ENCODE peak calls at places on chromosomes 11 and 22, in five cellular contexts. V, B, P, D and N are unnamed samples. For H3K9me3, the result is how much of the 10 kb centered on the place peaks cover.

GRCh38 chr11:61369372-61370348 is 7.5 kb downstream of the TMEM138 start:
- DNase-seq in V (no peak), D (peak), B (no peak), P (no peak), N (no peak)

GRCh38 chr11:110900426-110900825 is 188.2 kb upstream of the ARHGAP20 start:
- DNase-seq in D (no peak), V (no peak), B (no peak), P (no peak), N (no peak)

GRCh38 chr11:101866619-101867491 is 48.0 kb upstream of the CEP126 start:
- DNase-seq in P (no peak), D (peak), V (no peak), B (peak), N (no peak)

GRCh38 chr11:120172054-120172881 is 34.4 kb upstream of the TRIM29 start:
- DNase-seq in D (peak), B (peak), V (peak), P (peak), N (peak)

GRCh38 chr11:8810331-8811301 is 100.4 kb upstream of the AKIP1 start:
- DNase-seq in B (no peak), D (peak), V (peak), P (peak), N (peak)

GRCh38 chr11:64864473-64865285 is 13.7 kb downstream of the EHD1 start:
- DNase-seq in V (no peak), P (no peak), D (peak), B (peak), N (no peak)

GRCh38 chr11:65135633-65136145 is 1.4 kb upstream of the SYVN1 start:
- DNase-seq in B (no peak), V (no peak), D (no peak), P (no peak), N (no peak)

GRCh38 chr11:61659413-61660196 is 20.6 kb upstream of the DAGLA start:
- DNase-seq in B (no peak), P (no peak), V (no peak), D (no peak), N (no peak)

GRCh38 chr11:44596541-44597276 is 31.2 kb downstream of the CD82 start:
- DNase-seq in P (no peak), D (no peak), B (no peak), V (no peak), N (no peak)

GRCh38 chr11:87325490-87325872 is 287.7 kb downstream of the TMEM135 start:
- DNase-seq in D (peak), P (no peak), V (no peak), B (no peak), N (no peak)

GRCh38 chr11:92911478-92911877 is 58.0 kb upstream of the MTNR1B start:
- DNase-seq in P (no peak), D (no peak), B (no peak), V (no peak), N (no peak)

GRCh38 chr11:27230175-27230565 is 132.8 kb downstream of the CCDC34 start:
- DNase-seq in V (no peak), B (no peak), D (no peak), P (no peak), N (no peak)

GRCh38 chr11:1199689-1200610 is 22.9 kb upstream of the MUC5B start:
- DNase-seq in D (no peak), V (no peak), B (no peak), P (peak), N (no peak)
- H2BK12ac ChIP-seq in D (no peak), V (no peak), B (no peak), P (no peak), N (peak)

GRCh38 chr11:71300187-71300586 is 47.8 kb upstream of the SHANK2 start:
- DNase-seq in P (no peak), B (no peak), D (peak), V (no peak), N (no peak)
- H4K8ac ChIP-seq in P (no peak), B (no peak), D (no peak), V (no peak), N (no peak)

GRCh38 chr11:74791333-74792100 is 42.9 kb downstream of the RNF169 start:
- DNase-seq in V (no peak), B (no peak), P (no peak), D (no peak), N (no peak)
- H3K9me3 ChIP-seq in V (under half), B (under half), P (under half), D (under half), N (under half)

DNA sequence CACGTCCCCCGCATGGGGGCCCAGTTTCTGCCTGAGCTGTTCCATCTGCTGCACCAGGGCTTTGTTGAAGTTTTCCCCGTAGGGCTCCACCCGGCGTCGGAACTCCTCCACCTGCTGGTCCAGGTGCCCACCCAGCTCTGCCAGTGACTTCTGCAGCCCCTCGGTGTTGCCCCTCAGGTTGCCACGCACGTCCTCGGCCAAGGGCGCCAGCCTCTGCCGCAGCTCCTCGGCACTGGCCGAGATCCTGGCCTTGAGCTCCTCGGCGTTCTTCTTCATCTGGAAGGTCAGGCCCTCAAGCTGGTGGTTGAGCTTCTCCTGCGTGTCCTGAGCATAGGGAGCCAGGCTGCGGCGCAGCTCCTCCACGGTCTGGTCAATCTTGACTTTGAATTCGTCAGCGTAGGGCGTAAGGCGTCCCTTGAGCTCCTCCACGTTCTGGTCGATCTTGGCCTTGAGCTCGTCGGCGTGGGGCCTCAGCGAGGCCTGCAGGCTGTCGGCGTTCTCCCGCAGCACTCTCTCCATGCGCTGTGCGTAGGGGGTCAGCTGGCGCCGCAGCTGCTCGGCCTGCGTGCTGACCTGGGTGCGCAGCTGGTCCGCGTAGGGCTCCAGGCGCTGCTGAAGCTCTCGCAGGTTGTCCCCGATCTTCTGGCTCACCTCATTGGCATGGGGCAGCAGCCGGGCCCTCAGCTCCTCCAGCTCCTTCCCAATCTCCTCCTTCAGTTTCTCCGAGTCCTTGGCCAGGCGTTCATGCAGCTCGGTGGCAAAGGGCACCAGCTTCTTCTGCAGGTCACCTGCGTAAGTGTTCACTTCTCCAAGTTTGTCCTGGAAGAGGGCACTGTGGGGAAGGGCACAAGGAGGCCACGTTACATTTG is 1.8 kb downstream of the APOA4 start:
- DNase-seq in D (no peak), P (no peak), B (no peak), V (no peak), N (no peak)
- H2BK12ac ChIP-seq in D (no peak), P (no peak), B (no peak), V (no peak), N (peak)

GRCh38 chr22:25451480-25452114 is 112.9 kb upstream of the GRK3 start:
- DNase-seq in P (no peak), D (peak), V (no peak), B (no peak), N (no peak)

GRCh38 chr22:25447067-25447688 is 117.3 kb upstream of the GRK3 start:
- DNase-seq in V (no peak), B (no peak), D (no peak), P (no peak), N (no peak)

GRCh38 chr22:25448435-25449051 is 115.9 kb upstream of the GRK3 start:
- DNase-seq in D (peak), B (no peak), V (no peak), P (no peak), N (no peak)

GRCh38 chr22:25449781-25450317 is 114.6 kb upstream of the GRK3 start:
- DNase-seq in B (no peak), D (no peak), V (no peak), P (no peak), N (no peak)

GRCh38 chr22:25447689-25448434 is 116.6 kb upstream of the GRK3 start:
- DNase-seq in B (peak), V (peak), P (peak), D (peak), N (peak)
- H4K8ac ChIP-seq in B (peak), V (peak), P (no peak), D (no peak), N (peak)

GRCh38 chr22:49573109-49573765 is 254.4 kb downstream of the BRD1 start:
- DNase-seq in V (no peak), B (no peak), P (peak), D (no peak), N (no peak)
- H3K9me3 ChIP-seq in V (under half), B (under half), P (under half), D (under half), N (under half)

DNA sequence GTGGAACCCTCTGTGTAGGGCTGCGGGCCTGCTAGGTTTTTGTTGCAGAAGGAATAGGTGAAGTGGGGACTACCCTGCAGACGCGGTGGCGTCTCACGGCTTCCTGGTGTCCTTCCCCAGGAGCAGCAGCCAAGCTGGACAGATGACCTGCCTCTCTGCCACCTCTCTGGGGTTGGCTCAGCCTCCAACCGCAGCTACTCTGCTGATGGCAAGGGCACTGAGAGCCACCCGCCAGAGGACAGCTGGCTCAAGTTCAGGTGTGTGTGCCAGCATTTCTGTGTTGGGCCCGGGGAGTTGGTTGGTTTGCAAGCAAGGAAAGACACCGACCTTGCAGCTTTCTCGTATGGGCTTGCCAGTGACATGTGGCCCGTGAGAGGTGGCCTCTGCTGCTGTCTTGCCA is 15.3 kb downstream of the TAB1 start:
- DNase-seq in B (no peak), D (no peak), P (no peak), V (no peak), N (no peak)
- H2BK12ac ChIP-seq in B (no peak), D (no peak), P (no peak), V (no peak), N (no peak)

DNA sequence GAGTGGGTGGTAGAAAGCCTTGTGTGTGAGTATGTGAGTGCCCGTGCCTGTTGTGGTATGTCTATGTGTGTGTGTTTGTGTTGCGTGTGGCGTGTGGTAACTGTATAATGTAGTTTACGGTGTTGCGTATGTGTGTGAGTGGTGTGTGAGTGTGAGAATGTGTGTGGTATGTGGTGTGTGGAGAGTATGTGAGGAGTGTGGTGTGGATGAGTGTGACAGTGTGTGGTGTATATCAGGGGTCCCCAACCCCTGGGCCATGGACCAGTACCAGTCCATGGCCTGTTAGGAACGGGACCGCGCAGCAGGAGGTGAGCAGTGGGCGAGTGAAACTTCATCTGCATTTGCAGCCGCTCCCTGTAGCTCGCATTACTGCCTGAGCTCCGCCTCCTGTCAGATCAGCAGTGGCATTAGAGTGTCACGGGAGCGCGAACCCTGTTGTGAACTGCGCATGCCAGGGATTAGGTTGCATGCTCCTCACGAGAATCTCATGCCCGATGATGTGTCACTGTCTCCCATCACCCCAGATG is 5.7 kb downstream of the UPK3A start:
- DNase-seq in D (peak), V (no peak), B (peak), P (peak), N (no peak)
- H4K8ac ChIP-seq in D (peak), V (no peak), B (no peak), P (no peak), N (no peak)

GRCh38 chr22:48630848-48631247 is 1196.8 kb downstream of the BRD1 start:
- DNase-seq in V (no peak), B (no peak), P (no peak), D (no peak), N (no peak)
- H3K9me3 ChIP-seq in V (under half), B (under half), P (under half), D (under half), N (under half)

GRCh38 chr22:21629262-21630149 is at the start of gene YDJC:
- DNase-seq in D (peak), P (peak), B (peak), V (peak), N (peak)
- H2BK12ac ChIP-seq in D (no peak), P (no peak), B (no peak), V (peak), N (peak)